ENCODE peak calls at places on chromosomes 11 and 22, in ten cellular contexts. A, W, J, K, B, M, F, U, Z and D are unnamed samples.

GRCh38 chr11:61082161-61082870 is 20.0 kb upstream of the CD5 start:
- DNase-seq in J (no peak), U (no peak), Z (no peak), B (no peak), W (no peak), A (no peak), M (no peak), K (no peak), F (no peak), D (no peak)

GRCh38 chr11:122814401-122814800 is 23.9 kb upstream of the CRTAM start:
- DNase-seq in J (no peak), W (no peak), F (no peak), U (no peak), M (no peak), Z (no peak), A (no peak), B (no peak), K (no peak), D (peak)

GRCh38 chr11:134471341-134472187 is 59.5 kb upstream of the B3GAT1 start:
- DNase-seq in Z (no peak), B (peak), A (no peak), F (no peak), U (no peak), M (no peak), J (no peak), W (no peak), K (no peak), D (no peak)

GRCh38 chr22:36413022-36413770 is 25.4 kb upstream of the MYH9 start:
- DNase-seq in Z (peak), W (no peak), M (peak), A (peak), B (no peak), J (no peak), F (no peak), U (no peak), K (no peak), D (peak)

GRCh38 chr11:20874358-20874757 is 205.0 kb downstream of the NELL1 start:
- DNase-seq in K (no peak), M (no peak), U (no peak), Z (no peak), A (no peak), B (no peak), F (no peak), W (no peak), J (no peak), D (no peak)

GRCh38 chr11:69000831-69001245 is 12.2 kb downstream of the MRGPRF start:
- DNase-seq in W (no peak), U (peak), K (no peak), F (peak), Z (peak), M (peak), J (peak), A (peak), B (no peak), D (peak)

GRCh38 chr11:124150684-124151083 is 32.5 kb upstream of the OR10D3 start:
- DNase-seq in W (no peak), B (no peak), A (no peak), F (no peak), U (no peak), M (no peak), K (no peak), Z (no peak), J (no peak), D (no peak)

GRCh38 chr11:82406611-82407010 is 327.1 kb downstream of the FAM181B start:
- DNase-seq in W (no peak), Z (no peak), F (no peak), B (no peak), M (no peak), U (no peak), J (no peak), A (no peak), K (no peak), D (no peak)

GRCh38 chr11:77377734-77378133 is 76.2 kb upstream of the GDPD4 start:
- DNase-seq in U (peak), J (no peak), B (no peak), F (no peak), Z (peak), A (no peak), K (no peak), W (no peak), M (no peak), D (no peak)

GRCh38 chr11:125053167-125053566 is 9.9 kb upstream of the SLC37A2 start:
- DNase-seq in A (no peak), Z (no peak), K (no peak), W (no peak), M (no peak), J (no peak), U (no peak), B (no peak), F (no peak), D (peak)

GRCh38 chr11:128914216-128915147 is 23.3 kb downstream of the KCNJ5 start:
- DNase-seq in B (no peak), Z (no peak), K (no peak), U (no peak), F (no peak), J (no peak), W (no peak), M (no peak), A (no peak), D (peak)

GRCh38 chr11:86230921-86231320 is 13.6 kb upstream of the EED start:
- DNase-seq in U (no peak), A (no peak), M (no peak), J (no peak), K (no peak), B (no peak), W (no peak), F (no peak), Z (no peak), D (peak)

GRCh38 chr11:74570266-74571061 is 21.9 kb upstream of the POLD3 start:
- DNase-seq in F (no peak), J (peak), W (no peak), A (peak), U (peak), Z (peak), M (peak), B (peak), K (peak), D (peak)

GRCh38 chr11:12599408-12600143 is 74.6 kb upstream of the TEAD1 start:
- DNase-seq in K (peak), Z (no peak), W (no peak), J (peak), M (peak), F (peak), B (peak), A (peak), U (no peak), D (peak)

GRCh38 chr11:78048561-78048960 is 15.1 kb upstream of the THRSP start:
- DNase-seq in Z (no peak), A (no peak), F (no peak), W (no peak), B (no peak), K (no peak), M (no peak), J (no peak), U (no peak), D (no peak)

DNA sequence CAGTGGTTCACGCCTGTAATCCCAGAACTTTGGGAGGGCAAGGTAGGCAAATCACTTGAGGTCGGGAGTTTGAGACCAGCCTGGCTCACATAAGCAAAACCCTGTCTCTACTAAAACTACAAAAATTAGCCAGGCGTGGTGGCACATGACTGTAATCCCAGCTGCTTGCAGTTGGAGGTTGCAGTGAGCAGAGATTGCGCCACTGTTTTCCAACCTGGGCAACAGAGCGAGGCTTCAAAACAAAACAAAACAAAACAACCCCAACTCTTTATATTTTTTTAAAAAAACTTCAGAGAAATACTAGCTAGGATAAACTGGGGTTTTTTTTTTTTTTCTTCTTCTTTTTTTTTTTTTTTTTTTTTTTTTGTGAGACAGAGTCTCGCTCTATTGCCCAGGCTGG is 31.8 kb upstream of the RAPSN start:
- DNase-seq in K (no peak), F (no peak), J (no peak), W (no peak), M (no peak), B (no peak), Z (no peak), U (no peak), A (no peak), D (peak)
- TF ChIP-seq CTCF in K (no peak), F (no peak), J (no peak), W (no peak), M (no peak), B (no peak), Z (no peak), U (no peak), A (no peak), D (no peak)

DNA sequence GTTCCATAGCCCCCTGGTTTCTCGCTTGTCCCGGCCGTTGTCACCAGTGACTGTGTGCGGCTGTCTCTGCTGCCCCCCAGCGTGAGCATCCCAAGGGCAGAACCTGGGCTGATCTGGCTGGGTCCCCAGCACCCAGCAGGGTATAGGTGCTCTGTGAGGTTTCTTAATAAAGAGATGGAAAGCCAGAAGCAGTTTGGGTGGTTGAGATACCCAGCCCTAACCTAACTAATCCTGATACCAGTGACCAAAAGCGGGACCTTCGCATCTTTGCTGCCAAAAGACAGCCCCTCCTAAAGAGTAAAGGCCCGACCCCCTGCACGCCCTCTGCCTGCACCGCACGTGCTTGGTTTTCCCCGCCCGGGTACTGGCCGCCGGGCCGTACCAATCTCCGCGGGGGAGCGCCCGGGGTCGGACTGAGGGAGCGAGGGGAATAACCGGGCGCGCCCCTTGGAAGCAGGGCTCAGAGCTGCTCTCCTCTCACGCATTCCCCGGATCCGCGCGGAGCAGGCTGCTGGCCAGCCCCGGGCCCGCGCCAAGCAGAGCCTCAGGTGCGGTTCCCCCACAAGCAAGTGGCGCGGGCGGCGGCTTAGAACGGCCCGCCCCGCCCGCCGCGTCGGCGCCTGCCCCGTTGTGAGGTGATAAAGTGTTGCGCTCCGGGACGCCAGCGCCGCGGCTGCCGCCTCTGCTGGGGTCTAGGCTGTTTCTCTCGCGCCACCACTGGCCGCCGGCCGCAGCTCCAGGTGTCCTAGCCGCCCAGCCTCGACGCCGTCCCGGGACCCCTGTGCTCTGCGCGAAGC is at the start of gene DGAT2:
- DNase-seq in J (peak), U (peak), F (peak), A (peak), K (peak), Z (peak), M (peak), W (no peak), B (peak), D (peak)
- TF ChIP-seq CTCF in J (no peak), U (no peak), F (peak), A (no peak), K (peak), Z (peak), M (no peak), W (no peak), B (peak), D (no peak)

DNA sequence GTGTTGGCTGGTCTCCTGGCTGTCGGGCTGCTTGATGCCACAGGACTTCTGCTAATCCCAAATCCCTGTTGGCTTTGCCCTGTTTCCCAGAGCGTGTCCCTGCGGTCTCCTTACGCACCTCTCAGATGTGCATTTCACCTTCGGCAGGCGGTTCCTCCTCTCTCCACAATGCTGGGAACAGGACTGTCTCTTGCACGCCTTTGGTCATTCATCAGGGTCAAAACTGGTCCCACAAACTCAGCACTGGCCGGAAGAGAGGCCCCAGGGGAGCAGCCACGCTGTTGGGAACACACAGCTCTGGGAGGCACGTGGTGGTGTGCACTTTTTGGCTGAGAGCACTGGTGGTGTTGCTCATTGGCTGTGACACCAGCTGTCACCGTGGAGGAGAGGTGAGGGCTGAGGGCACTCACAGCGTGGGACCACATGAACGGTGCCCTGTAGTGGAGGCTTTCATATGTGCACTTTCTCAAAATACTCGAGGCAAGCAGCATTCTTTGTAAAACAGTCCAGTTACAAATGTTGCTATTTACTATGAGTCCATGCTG is 15.3 kb upstream of the TRMU start:
- DNase-seq in W (no peak), B (no peak), U (no peak), K (no peak), F (no peak), A (no peak), M (no peak), Z (no peak), J (no peak), D (no peak)
- TF ChIP-seq CTCF in W (no peak), B (no peak), U (no peak), K (no peak), F (no peak), A (no peak), M (no peak), Z (no peak), J (no peak), D (no peak)

GRCh38 chr11:100574894-100575769 is 112.0 kb upstream of the ARHGAP42 start:
- DNase-seq in B (no peak), K (no peak), Z (peak), J (no peak), M (no peak), W (no peak), F (no peak), A (no peak), U (peak), D (peak)
- TF ChIP-seq CTCF in B (peak), K (no peak), Z (peak), J (no peak), M (peak), W (peak), F (peak), A (no peak), U (peak), D (peak)

GRCh38 chr22:38724926-38725571 is 19.3 kb downstream of the GTPBP1 start:
- DNase-seq in Z (peak), A (no peak), W (no peak), U (peak), B (peak), F (no peak), K (no peak), M (no peak), J (no peak), D (peak)
- TF ChIP-seq CTCF in Z (peak), A (peak), W (peak), U (peak), B (peak), F (peak), K (peak), M (peak), J (peak), D (peak)